ENCODE peak calls at places on chromosome 13, in seven cellular contexts. One of them, this sample, is unnamed.

GRCh38 chr13:39273953-39274352 is 235.7 kb downstream of the NHLRC3 start:
- DNase-seq in keratinocyte: no peak
- DNase-seq in GM23338: peak
- DNase-seq in neuronal stem cell: no peak
- DNase-seq in fibroblast of lung: peak
- DNase-seq in IMR-90: no peak
- DNase-seq in endothelial cell of umbilical vein: peak
- DNase-seq in this sample: no peak

GRCh38 chr13:51524846-51525566 is 59.3 kb upstream of the WDFY2 start:
- DNase-seq in endothelial cell of umbilical vein: no peak
- DNase-seq in neuronal stem cell: no peak
- DNase-seq in keratinocyte: no peak
- DNase-seq in fibroblast of lung: peak
- DNase-seq in IMR-90: peak
- DNase-seq in GM23338: no peak
- DNase-seq in this sample: no peak

GRCh38 chr13:84430441-84430840 is 548.2 kb upstream of the SLITRK1 start:
- DNase-seq in keratinocyte: no peak
- DNase-seq in IMR-90: peak
- DNase-seq in endothelial cell of umbilical vein: no peak
- DNase-seq in fibroblast of lung: no peak
- DNase-seq in GM23338: no peak
- DNase-seq in neuronal stem cell: no peak
- DNase-seq in this sample: no peak

GRCh38 chr13:98206946-98207345 is 29.9 kb upstream of the RNF113B start:
- DNase-seq in keratinocyte: no peak
- DNase-seq in endothelial cell of umbilical vein: no peak
- DNase-seq in neuronal stem cell: no peak
- DNase-seq in GM23338: no peak
- DNase-seq in IMR-90: peak
- DNase-seq in fibroblast of lung: peak
- DNase-seq in this sample: no peak

GRCh38 chr13:113143466-113144254 is 14.8 kb upstream of the PROZ start:
- DNase-seq in endothelial cell of umbilical vein: no peak
- DNase-seq in IMR-90: no peak
- DNase-seq in fibroblast of lung: no peak
- DNase-seq in GM23338: no peak
- DNase-seq in neuronal stem cell: no peak
- DNase-seq in keratinocyte: no peak
- DNase-seq in this sample: no peak

GRCh38 chr13:99351772-99352171 is 44.6 kb upstream of the GPR183 start:
- DNase-seq in fibroblast of lung: no peak
- DNase-seq in keratinocyte: no peak
- DNase-seq in endothelial cell of umbilical vein: no peak
- DNase-seq in IMR-90: no peak
- DNase-seq in GM23338: no peak
- DNase-seq in neuronal stem cell: no peak
- DNase-seq in this sample: no peak

GRCh38 chr13:113491418-113491883 is 940 bp upstream of the DCUN1D2 start:
- DNase-seq in IMR-90: peak
- DNase-seq in neuronal stem cell: peak
- DNase-seq in keratinocyte: no peak
- DNase-seq in GM23338: peak
- DNase-seq in endothelial cell of umbilical vein: peak
- DNase-seq in fibroblast of lung: peak
- DNase-seq in this sample: no peak

GRCh38 chr13:96671073-96671472 is 323.2 kb downstream of the OXGR1 start:
- DNase-seq in neuronal stem cell: no peak
- DNase-seq in IMR-90: no peak
- DNase-seq in GM23338: no peak
- DNase-seq in endothelial cell of umbilical vein: no peak
- DNase-seq in keratinocyte: no peak
- DNase-seq in fibroblast of lung: no peak
- DNase-seq in this sample: no peak

GRCh38 chr13:96963786-96964475 is 30.3 kb downstream of the OXGR1 start:
- DNase-seq in IMR-90: no peak
- DNase-seq in keratinocyte: no peak
- DNase-seq in GM23338: no peak
- DNase-seq in endothelial cell of umbilical vein: no peak
- DNase-seq in fibroblast of lung: no peak
- DNase-seq in neuronal stem cell: no peak
- DNase-seq in this sample: peak

GRCh38 chr13:109371066-109371465 is 415.3 kb downstream of the IRS2 start:
- DNase-seq in GM23338: no peak
- DNase-seq in keratinocyte: no peak
- DNase-seq in neuronal stem cell: no peak
- DNase-seq in endothelial cell of umbilical vein: no peak
- DNase-seq in IMR-90: no peak
- DNase-seq in fibroblast of lung: no peak
- DNase-seq in this sample: no peak

GRCh38 chr13:22278336-22278929 is 607.6 kb downstream of the FGF9 start:
- DNase-seq in endothelial cell of umbilical vein: no peak
- DNase-seq in IMR-90: peak
- DNase-seq in GM23338: peak
- DNase-seq in neuronal stem cell: peak
- DNase-seq in keratinocyte: no peak
- DNase-seq in fibroblast of lung: peak
- DNase-seq in this sample: peak

GRCh38 chr13:108214511-108215383 is 589 bp downstream of the LIG4 start:
- DNase-seq in fibroblast of lung: no peak
- DNase-seq in neuronal stem cell: no peak
- DNase-seq in IMR-90: no peak
- DNase-seq in keratinocyte: no peak
- DNase-seq in endothelial cell of umbilical vein: no peak
- DNase-seq in GM23338: peak
- DNase-seq in this sample: no peak

DNA sequence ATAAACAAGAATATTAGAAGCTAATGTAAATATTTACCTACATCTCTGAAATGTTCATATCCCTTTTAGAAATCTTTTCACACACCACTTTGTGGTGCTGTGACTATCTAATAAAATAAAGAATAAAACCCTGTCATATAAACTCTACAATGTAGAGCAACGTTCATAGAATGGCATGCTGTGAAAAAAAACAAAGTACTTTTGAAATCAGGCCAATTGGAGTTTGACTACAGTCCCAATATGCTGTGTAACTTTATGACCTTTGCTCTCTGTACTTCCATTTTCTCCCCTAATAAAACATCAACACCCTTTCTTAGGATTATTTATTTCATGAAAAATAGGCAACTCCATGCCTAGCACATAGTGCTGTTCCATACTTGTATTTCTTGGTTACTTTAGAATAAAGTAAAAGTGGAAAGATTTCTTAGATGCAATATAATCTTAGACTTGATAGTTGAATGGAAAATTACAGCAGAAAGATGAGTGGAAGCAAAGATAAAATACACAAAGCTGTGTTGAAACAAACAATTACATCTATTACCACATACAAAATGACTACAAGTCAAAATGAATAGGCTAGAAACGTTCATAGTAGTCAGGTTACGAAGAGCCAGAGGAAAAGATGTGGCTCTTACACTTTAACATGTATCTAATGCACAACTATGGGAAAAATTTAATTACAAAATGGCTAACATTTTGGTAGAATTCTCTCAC is 613.2 kb upstream of the SLITRK5 start:
- DNase-seq in endothelial cell of umbilical vein: no peak
- DNase-seq in GM23338: no peak
- DNase-seq in neuronal stem cell: no peak
- DNase-seq in keratinocyte: no peak
- DNase-seq in IMR-90: peak
- DNase-seq in fibroblast of lung: peak
- DNase-seq in this sample: no peak
- H2AFZ ChIP-seq in endothelial cell of umbilical vein: no peak
- H2AFZ ChIP-seq in GM23338: no peak
- H2AFZ ChIP-seq in neuronal stem cell: peak
- H2AFZ ChIP-seq in keratinocyte: no peak
- H2AFZ ChIP-seq in IMR-90: no peak
- H2AFZ ChIP-seq in fibroblast of lung: no peak
- H2AFZ ChIP-seq in this sample: no peak

DNA sequence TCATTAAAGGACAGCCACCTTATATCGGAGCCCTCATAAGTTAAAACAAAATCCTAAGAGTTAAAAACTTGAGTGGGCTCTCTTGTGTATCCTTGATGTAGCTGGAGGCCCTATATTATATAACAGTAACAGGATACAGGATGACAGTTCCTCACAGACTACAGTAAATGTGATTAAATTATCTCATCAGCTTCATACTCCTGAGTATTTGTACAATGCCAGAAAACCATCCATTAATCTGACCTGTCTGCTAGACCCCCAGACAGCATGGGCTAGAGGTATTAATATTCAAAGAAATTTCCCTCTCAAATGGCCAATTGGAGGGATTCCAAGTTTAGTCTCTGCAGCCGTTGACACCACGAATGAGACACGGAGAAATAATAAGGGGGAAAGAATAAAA is 155.7 kb upstream of the KLF12 start:
- DNase-seq in IMR-90: no peak
- DNase-seq in neuronal stem cell: no peak
- DNase-seq in keratinocyte: no peak
- DNase-seq in fibroblast of lung: no peak
- DNase-seq in endothelial cell of umbilical vein: no peak
- DNase-seq in GM23338: no peak
- DNase-seq in this sample: no peak
- H2AFZ ChIP-seq in IMR-90: no peak
- H2AFZ ChIP-seq in neuronal stem cell: peak
- H2AFZ ChIP-seq in keratinocyte: peak
- H2AFZ ChIP-seq in fibroblast of lung: no peak
- H2AFZ ChIP-seq in endothelial cell of umbilical vein: no peak
- H2AFZ ChIP-seq in GM23338: no peak
- H2AFZ ChIP-seq in this sample: no peak

DNA sequence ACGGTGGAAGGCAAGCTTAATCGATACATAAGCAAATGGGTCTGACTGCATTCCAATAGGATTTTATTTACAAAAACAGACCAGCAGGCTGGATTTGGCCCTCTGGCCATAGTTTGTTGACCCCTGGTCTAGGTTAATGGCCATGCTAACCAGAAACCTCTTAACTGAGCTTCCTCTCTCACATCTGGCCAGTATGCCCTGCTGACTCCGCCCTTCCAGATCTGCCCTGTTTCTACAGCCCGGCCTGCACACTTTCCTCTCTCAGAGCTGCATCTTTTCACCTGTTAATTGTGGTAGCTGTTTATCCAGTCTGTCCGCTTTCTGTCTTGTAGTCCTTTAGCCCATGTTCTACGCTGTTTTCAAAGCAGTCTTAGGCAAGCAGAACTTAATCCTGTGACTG is 25.6 kb downstream of the EDNRB start:
- DNase-seq in fibroblast of lung: no peak
- DNase-seq in IMR-90: no peak
- DNase-seq in endothelial cell of umbilical vein: no peak
- DNase-seq in neuronal stem cell: no peak
- DNase-seq in GM23338: peak
- DNase-seq in keratinocyte: no peak
- DNase-seq in this sample: no peak
- H2AFZ ChIP-seq in fibroblast of lung: no peak
- H2AFZ ChIP-seq in IMR-90: no peak
- H2AFZ ChIP-seq in endothelial cell of umbilical vein: no peak
- H2AFZ ChIP-seq in neuronal stem cell: no peak
- H2AFZ ChIP-seq in GM23338: peak
- H2AFZ ChIP-seq in keratinocyte: no peak
- H2AFZ ChIP-seq in this sample: no peak

GRCh38 chr13:30429721-30430694 is 7.7 kb downstream of the UBE2L5 start:
- DNase-seq in fibroblast of lung: peak
- DNase-seq in neuronal stem cell: no peak
- DNase-seq in keratinocyte: peak
- DNase-seq in GM23338: no peak
- DNase-seq in endothelial cell of umbilical vein: peak
- DNase-seq in IMR-90: peak
- DNase-seq in this sample: no peak
- H2AFZ ChIP-seq in fibroblast of lung: peak
- H2AFZ ChIP-seq in neuronal stem cell: no peak
- H2AFZ ChIP-seq in keratinocyte: peak
- H2AFZ ChIP-seq in GM23338: peak
- H2AFZ ChIP-seq in endothelial cell of umbilical vein: peak
- H2AFZ ChIP-seq in IMR-90: peak
- H2AFZ ChIP-seq in this sample: no peak

DNA sequence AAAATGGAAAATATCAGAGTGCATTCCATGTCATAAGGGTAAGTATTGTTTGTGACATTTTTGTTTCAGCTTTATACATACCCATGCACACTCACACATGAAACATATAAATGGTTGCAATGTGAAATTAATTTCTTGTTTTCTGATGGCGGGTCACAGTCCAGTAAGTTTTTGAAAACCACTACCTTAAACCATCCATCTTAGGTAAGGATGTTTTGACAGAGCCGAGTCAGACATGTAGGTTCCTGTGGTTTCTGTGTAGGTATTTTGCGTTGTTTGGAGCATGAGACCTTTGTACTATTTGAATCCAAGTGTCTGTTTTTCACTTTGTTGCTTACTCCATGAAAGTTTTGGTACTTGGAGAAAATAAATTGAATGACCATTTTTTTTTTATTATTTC is 121.7 kb downstream of the B3GLCT start:
- DNase-seq in neuronal stem cell: no peak
- DNase-seq in GM23338: no peak
- DNase-seq in keratinocyte: no peak
- DNase-seq in IMR-90: no peak
- DNase-seq in fibroblast of lung: no peak
- DNase-seq in endothelial cell of umbilical vein: no peak
- DNase-seq in this sample: no peak
- H2AFZ ChIP-seq in neuronal stem cell: no peak
- H2AFZ ChIP-seq in GM23338: no peak
- H2AFZ ChIP-seq in keratinocyte: no peak
- H2AFZ ChIP-seq in IMR-90: no peak
- H2AFZ ChIP-seq in fibroblast of lung: no peak
- H2AFZ ChIP-seq in endothelial cell of umbilical vein: no peak
- H2AFZ ChIP-seq in this sample: no peak

GRCh38 chr13:30689752-30690151 is 45.6 kb upstream of the ALOX5AP start:
- DNase-seq in GM23338: no peak
- DNase-seq in neuronal stem cell: no peak
- DNase-seq in IMR-90: no peak
- DNase-seq in keratinocyte: no peak
- DNase-seq in fibroblast of lung: no peak
- DNase-seq in endothelial cell of umbilical vein: no peak
- DNase-seq in this sample: no peak
- H2AFZ ChIP-seq in GM23338: no peak
- H2AFZ ChIP-seq in neuronal stem cell: peak
- H2AFZ ChIP-seq in IMR-90: peak
- H2AFZ ChIP-seq in keratinocyte: no peak
- H2AFZ ChIP-seq in fibroblast of lung: no peak
- H2AFZ ChIP-seq in endothelial cell of umbilical vein: peak
- H2AFZ ChIP-seq in this sample: no peak

GRCh38 chr13:49220035-49220855 is at the start of gene MLNR:
- DNase-seq in GM23338: peak
- DNase-seq in endothelial cell of umbilical vein: peak
- DNase-seq in fibroblast of lung: peak
- DNase-seq in IMR-90: no peak
- DNase-seq in neuronal stem cell: peak
- DNase-seq in keratinocyte: no peak
- DNase-seq in this sample: no peak
- H2AFZ ChIP-seq in GM23338: peak
- H2AFZ ChIP-seq in endothelial cell of umbilical vein: peak
- H2AFZ ChIP-seq in fibroblast of lung: peak
- H2AFZ ChIP-seq in IMR-90: peak
- H2AFZ ChIP-seq in neuronal stem cell: peak
- H2AFZ ChIP-seq in keratinocyte: peak
- H2AFZ ChIP-seq in this sample: no peak